ENCODE peak calls at places on chromosome 6, in seven cellular contexts. S is H1, N is K562, X is SK-N-SH, V is HepG2, L is GM12878, A is HCT116. W is an unnamed sample.

GRCh38 chr6:149271348-149272340 is 45.9 kb upstream of the TAB2 start:
- DNase-seq in S (no peak), N (no peak), X (no peak), V (no peak), L (peak), A (no peak), W (no peak)

GRCh38 chr6:71368284-71368683 is 79.7 kb downstream of the OGFRL1 start:
- DNase-seq in S (no peak), N (no peak), X (no peak), V (no peak), L (no peak), A (no peak), W (no peak)

GRCh38 chr6:53829698-53830221 is 35.0 kb downstream of the LRRC1 start:
- DNase-seq in S (no peak), N (no peak), X (no peak), V (peak), L (no peak), A (no peak), W (no peak)

GRCh38 chr6:69917834-69918233 is 51.5 kb downstream of the COL19A1 start:
- DNase-seq in S (no peak), N (no peak), X (no peak), V (no peak), L (peak), A (peak), W (no peak)

GRCh38 chr6:144715344-144715743 is 430.2 kb downstream of the UTRN start:
- DNase-seq in S (no peak), N (no peak), X (no peak), V (no peak), L (no peak), A (no peak), W (no peak)

GRCh38 chr6:154868143-154868594 is 126.9 kb upstream of the TIAM2 start:
- DNase-seq in S (no peak), N (peak), X (peak), V (peak), L (no peak), A (peak), W (no peak)

GRCh38 chr6:159399953-159400352 is 230.8 kb downstream of the FNDC1 start:
- DNase-seq in S (no peak), N (no peak), X (no peak), V (no peak), L (no peak), A (no peak), W (no peak)

GRCh38 chr6:73985891-73986290 is 289.9 kb downstream of the CD109 start:
- DNase-seq in S (peak), N (no peak), X (no peak), V (no peak), L (no peak), A (peak), W (peak)

GRCh38 chr6:474454-475185 is 83.1 kb downstream of the IRF4 start:
- DNase-seq in S (no peak), N (no peak), X (peak), V (no peak), L (peak), A (no peak), W (peak)

DNA sequence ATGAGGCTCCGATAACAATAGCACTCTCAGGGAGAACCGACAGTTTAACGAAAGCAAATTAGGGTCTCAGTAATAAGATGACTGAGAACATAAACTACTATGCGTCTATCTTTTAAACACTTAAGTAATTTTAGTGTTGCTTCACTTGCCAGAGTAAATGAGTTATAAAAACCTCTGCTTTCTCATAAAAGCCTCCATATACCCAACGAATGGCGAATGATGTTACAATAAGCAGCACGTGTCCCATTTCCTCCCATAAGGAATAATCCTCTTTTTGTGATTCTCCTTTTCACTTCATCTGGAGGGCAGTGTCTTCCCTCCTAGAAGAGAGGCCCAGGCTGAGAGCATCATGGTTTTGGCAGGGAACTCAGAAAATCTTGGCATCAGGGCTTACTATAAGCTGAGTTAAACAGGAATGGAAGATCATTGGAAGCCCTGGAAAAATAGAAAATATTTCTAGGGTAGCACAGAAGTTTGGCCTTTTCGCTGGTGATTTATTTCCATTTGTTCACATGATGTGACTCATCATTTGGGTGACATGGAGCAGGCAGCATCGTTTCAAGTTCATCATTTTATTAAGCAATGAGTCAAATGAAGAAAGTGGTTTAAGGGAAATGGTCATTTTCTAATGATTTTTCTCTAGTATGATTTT is 255.4 kb downstream of the ATXN1 start:
- DNase-seq in S (no peak), N (no peak), X (no peak), V (no peak), L (no peak), A (no peak), W (no peak)
- TF ChIP-seq JUND in S (no peak), N (no peak), X (peak), V (no peak), L (no peak), A (no peak), W (no peak)

GRCh38 chr6:42929928-42930360 is 664 bp downstream of the CNPY3 start:
- DNase-seq in S (no peak), N (no peak), X (peak), V (no peak), L (peak), A (no peak), W (no peak)
- TF ChIP-seq JUND in S (no peak), N (peak), X (peak), V (no peak), L (peak), A (no peak), W (no peak)

GRCh38 chr6:33726696-33727095 is 15.2 kb upstream of the UQCC2 start:
- DNase-seq in S (no peak), N (no peak), X (no peak), V (no peak), L (no peak), A (no peak), W (no peak)
- TF ChIP-seq JUND in S (no peak), N (no peak), X (no peak), V (no peak), L (no peak), A (no peak), W (no peak)

GRCh38 chr6:147283460-147283859 is 79.2 kb downstream of the STXBP5 start:
- DNase-seq in S (no peak), N (no peak), X (no peak), V (no peak), L (no peak), A (no peak), W (no peak)

GRCh38 chr6:147281895-147282565 is 77.8 kb downstream of the STXBP5 start:
- DNase-seq in S (no peak), N (no peak), X (no peak), V (no peak), L (no peak), A (no peak), W (no peak)

GRCh38 chr6:147282566-147282959 is 78.3 kb downstream of the STXBP5 start:
- DNase-seq in S (no peak), N (no peak), X (no peak), V (no peak), L (no peak), A (no peak), W (no peak)

GRCh38 chr6:147278891-147279290 is 74.7 kb downstream of the STXBP5 start:
- DNase-seq in S (no peak), N (no peak), X (no peak), V (no peak), L (no peak), A (no peak), W (no peak)

DNA sequence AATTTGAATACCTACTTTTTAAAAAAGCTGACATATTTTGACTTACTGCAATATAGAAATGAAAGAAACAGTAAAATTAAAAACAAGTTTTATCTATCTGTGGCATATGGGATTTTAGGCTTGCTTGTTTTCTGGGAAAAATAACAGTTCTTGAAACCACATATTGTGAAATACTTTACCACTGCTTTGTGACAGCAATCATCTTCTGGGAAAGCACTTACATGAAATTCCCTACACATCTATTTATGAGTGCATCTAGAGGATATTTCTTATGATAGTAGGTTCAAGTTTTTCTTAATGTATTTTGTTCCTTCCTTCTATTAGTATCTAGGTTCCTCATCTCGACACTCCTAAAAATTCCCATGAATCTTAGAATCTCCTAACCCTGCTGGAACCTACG is 75.2 kb downstream of the STXBP5 start:
- DNase-seq in S (no peak), N (no peak), X (no peak), V (no peak), L (no peak), A (no peak), W (no peak)
- TF ChIP-seq JUND in S (no peak), N (no peak), X (no peak), V (no peak), L (no peak), A (no peak), W (no peak)

DNA sequence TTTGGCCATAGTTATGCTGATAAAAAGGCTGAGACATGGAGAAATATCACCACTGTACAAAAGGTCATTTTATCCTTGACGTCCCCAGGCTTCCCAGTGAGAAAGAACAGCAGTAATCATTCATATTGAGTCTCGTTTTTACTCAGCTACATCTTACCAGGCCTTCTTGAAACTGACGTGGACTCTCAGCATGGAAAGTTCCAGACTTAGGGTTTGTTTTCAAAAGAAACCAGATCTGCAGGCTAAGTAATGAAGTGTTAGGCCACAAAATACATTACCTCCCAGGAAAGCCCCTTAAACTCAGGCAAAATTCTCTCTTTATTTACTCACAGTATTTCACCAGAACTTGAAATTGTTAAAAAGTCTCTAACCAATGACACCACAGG is 370.2 kb upstream of the JARID2 start:
- DNase-seq in S (no peak), N (no peak), X (no peak), V (no peak), L (peak), A (no peak), W (no peak)
- TF ChIP-seq JUND in S (no peak), N (no peak), X (no peak), V (no peak), L (peak), A (no peak), W (no peak)

GRCh38 chr6:4585682-4586468 is 190.3 kb upstream of the CDYL start:
- DNase-seq in S (no peak), N (no peak), X (no peak), V (no peak), L (no peak), A (no peak), W (no peak)
- TF ChIP-seq JUND in S (no peak), N (no peak), X (no peak), V (no peak), L (no peak), A (no peak), W (no peak)

GRCh38 chr6:3458706-3459421 is 2.0 kb upstream of the SLC22A23 start:
- DNase-seq in S (peak), N (no peak), X (no peak), V (no peak), L (no peak), A (no peak), W (no peak)

GRCh38 chr6:3457710-3458605 is 1.1 kb upstream of the SLC22A23 start:
- DNase-seq in S (no peak), N (peak), X (peak), V (peak), L (no peak), A (peak), W (peak)

GRCh38 chr6:3456794-3457709 is at the start of gene SLC22A23:
- DNase-seq in S (peak), N (peak), X (peak), V (peak), L (no peak), A (peak), W (peak)

GRCh38 chr6:3456395-3456767 is 469 bp downstream of the SLC22A23 start:
- DNase-seq in S (no peak), N (peak), X (peak), V (no peak), L (no peak), A (no peak), W (no peak)

GRCh38 chr6:3460253-3460652 is 3.4 kb upstream of the SLC22A23 start:
- DNase-seq in S (no peak), N (no peak), X (no peak), V (no peak), L (no peak), A (no peak), W (no peak)
- TF ChIP-seq JUND in S (no peak), N (no peak), X (no peak), V (no peak), L (no peak), A (no peak), W (no peak)

DNA sequence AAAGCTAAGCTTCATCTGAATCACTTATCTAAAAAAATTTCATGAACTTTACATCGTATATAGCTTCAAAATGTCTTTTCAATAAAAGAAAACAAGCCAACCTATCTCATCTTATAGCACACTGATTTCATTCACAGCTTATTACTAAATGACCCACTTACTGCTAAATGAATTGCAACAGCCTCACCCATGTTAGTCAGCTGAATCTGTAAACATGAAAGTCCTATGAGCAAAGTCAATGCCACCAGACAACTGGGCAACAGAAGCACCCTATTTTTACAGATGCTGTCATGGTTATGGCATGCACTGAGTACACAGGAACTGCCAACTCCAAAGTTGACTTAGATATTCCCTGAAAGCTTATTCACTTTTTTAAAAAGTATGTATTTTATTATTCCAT is 41.2 kb upstream of the DST start:
- DNase-seq in S (no peak), N (no peak), X (no peak), V (peak), L (no peak), A (no peak), W (peak)
- TF ChIP-seq JUND in S (no peak), N (no peak), X (peak), V (peak), L (no peak), A (peak), W (peak)

DNA sequence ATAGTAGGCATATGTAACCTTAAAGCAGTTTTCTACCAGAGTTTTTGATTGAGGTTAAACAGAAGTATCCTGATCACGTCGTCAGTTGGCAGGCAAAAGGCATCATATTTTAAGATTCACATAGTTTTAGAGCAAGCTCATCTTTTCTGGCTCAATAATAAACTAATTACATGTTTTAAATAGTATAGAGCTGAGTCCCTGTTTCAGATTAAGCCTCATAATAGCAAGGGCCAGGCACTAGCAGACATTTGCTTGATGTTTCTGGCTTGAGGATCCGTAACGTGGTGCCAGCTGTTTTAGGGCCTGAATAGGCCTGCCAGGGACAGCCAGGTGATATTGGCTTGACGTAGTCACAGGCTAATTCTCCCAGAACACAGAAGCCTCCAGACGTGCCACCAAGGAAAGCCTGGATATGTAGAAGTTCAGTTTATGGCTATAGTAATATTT is 91.1 kb downstream of the FOXO3 start:
- DNase-seq in S (no peak), N (no peak), X (no peak), V (no peak), L (no peak), A (no peak), W (no peak)
- TF ChIP-seq JUND in S (no peak), N (no peak), X (peak), V (no peak), L (no peak), A (no peak), W (no peak)

GRCh38 chr6:28215425-28215824 is 9.7 kb upstream of the ZSCAN9 start:
- DNase-seq in S (no peak), N (peak), X (no peak), V (no peak), L (no peak), A (no peak), W (no peak)
- TF ChIP-seq JUND in S (no peak), N (no peak), X (no peak), V (no peak), L (no peak), A (no peak), W (no peak)

W was measured in T47D.